ENCODE peak calls at places on chromosome 22, in seven cellular contexts. W is H1, E is HCT116, F is SK-N-SH, H is HepG2, K is K562, O is GM12878. Y is an unnamed sample.

GRCh38 chr22:43293661-43294392 is 49.3 kb downstream of the SCUBE1 start:
- DNase-seq in K (peak; percentile 74), W (no peak), F (no peak), O (no peak), H (peak; percentile 90), E (no peak), Y (peak; percentile 25)

GRCh38 chr22:30015846-30016245 is 64.4 kb upstream of the HORMAD2 start:
- DNase-seq in H (no peak), E (no peak), W (no peak), K (no peak), F (no peak), O (no peak), Y (no peak)

GRCh38 chr22:37196539-37197450 is 8.7 kb upstream of the C1QTNF6 start:
- DNase-seq in W (no peak), F (peak; percentile 73), E (peak; percentile 56), H (peak; percentile 83), K (no peak), O (no peak), Y (peak; percentile 74)

GRCh38 chr22:48301421-48301820 is 1526.3 kb downstream of the BRD1 start:
- DNase-seq in H (no peak), E (no peak), O (no peak), K (no peak), F (peak; percentile 6), W (no peak), Y (no peak)

GRCh38 chr22:24305260-24305692 is 34.6 kb downstream of the SPECC1L start:
- DNase-seq in O (no peak), W (no peak), H (no peak), F (no peak), K (no peak), E (no peak), Y (peak; percentile 89)

GRCh38 chr22:37428649-37429586 is 1.6 kb upstream of the ELFN2 start:
- DNase-seq in W (peak; percentile 56), F (peak; percentile 88), H (peak; percentile 35), K (peak; percentile 57), E (peak; percentile 37), O (no peak), Y (peak; percentile 56)

GRCh38 chr22:42820075-42820763 is 36.9 kb downstream of the ARFGAP3 start:
- DNase-seq in H (no peak), K (peak; percentile 15), F (no peak), W (no peak), E (no peak), O (no peak), Y (peak; percentile 63)

GRCh38 chr22:43182726-43183125 is 4.2 kb downstream of the TTLL12 start:
- DNase-seq in F (no peak), K (no peak), W (no peak), O (no peak), H (no peak), E (no peak), Y (no peak)

GRCh38 chr22:27800250-27801131 is 1.1 kb downstream of the MN1 start:
- DNase-seq in K (no peak), F (peak; percentile 70), W (no peak), E (no peak), O (no peak), H (no peak), Y (no peak)

GRCh38 chr22:43113516-43114251 is 3.1 kb downstream of the BIK start:
- DNase-seq in H (peak; percentile 24), W (no peak), E (no peak), O (no peak), F (no peak), K (no peak), Y (no peak)

GRCh38 chr22:21587803-21588611 is 20.5 kb downstream of the UBE2L3 start:
- DNase-seq in H (no peak), O (peak; percentile 78), K (no peak), W (no peak), F (no peak), E (no peak), Y (no peak)

GRCh38 chr22:39472570-39473556 is 16.1 kb downstream of the MGAT3 start:
- DNase-seq in O (no peak), F (no peak), H (no peak), K (peak; percentile 64), E (no peak), W (no peak), Y (no peak)

GRCh38 chr22:21098099-21098671 is 52.4 kb downstream of the LRRC74B start:
- DNase-seq in F (no peak), K (peak; percentile 76), W (no peak), H (no peak), E (peak; percentile 35), O (no peak), Y (no peak)

GRCh38 chr22:45516923-45517675 is 14.4 kb downstream of the FBLN1 start:
- DNase-seq in E (no peak), O (no peak), H (no peak), K (no peak), F (no peak), W (no peak), Y (no peak)

GRCh38 chr22:41939981-41940852 is 6.7 kb downstream of the CENPM start:
- DNase-seq in W (no peak), F (no peak), O (peak; percentile 98), H (no peak), K (peak; percentile 33), E (no peak), Y (no peak)

GRCh38 chr22:42699953-42700352 is 20.7 kb downstream of the A4GALT start:
- DNase-seq in H (no peak), E (no peak), W (no peak), F (no peak), O (no peak), K (no peak), Y (no peak)

GRCh38 chr22:48449466-48450187 is 1378.0 kb downstream of the BRD1 start:
- DNase-seq in E (no peak), H (no peak), W (no peak), O (no peak), F (no peak), K (no peak), Y (no peak)

GRCh38 chr22:39290724-39291161 is 28.7 kb downstream of the RPL3 start:
- DNase-seq in F (no peak), O (no peak), W (no peak), K (no peak), E (no peak), H (peak; percentile 56), Y (peak; percentile 64)

GRCh38 chr22:22318723-22319465 is 74.3 kb downstream of the VPREB1 start:
- DNase-seq in F (no peak), E (no peak), H (no peak), K (no peak), W (no peak), O (no peak), Y (no peak)

GRCh38 chr22:35685731-35686130 is 31.9 kb upstream of the APOL5 start:
- DNase-seq in K (no peak), F (no peak), H (no peak), E (no peak), O (no peak), W (no peak), Y (no peak)

GRCh38 chr22:35684732-35685131 is 32.9 kb upstream of the APOL5 start:
- DNase-seq in O (no peak), K (no peak), H (no peak), F (no peak), E (no peak), W (no peak), Y (no peak)

GRCh38 chr22:35687461-35687860 is 30.2 kb upstream of the APOL5 start:
- DNase-seq in E (no peak), O (no peak), F (no peak), H (no peak), W (no peak), K (no peak), Y (no peak)

GRCh38 chr22:35684270-35684700 is 33.4 kb upstream of the APOL5 start:
- DNase-seq in K (no peak), E (no peak), W (no peak), H (peak; percentile 19), O (no peak), F (no peak), Y (peak; percentile 34)

GRCh38 chr22:35686298-35686697 is 31.4 kb upstream of the APOL5 start:
- DNase-seq in H (no peak), K (no peak), E (no peak), O (no peak), F (no peak), W (no peak), Y (no peak)
- H2AFZ ChIP-seq in H (no peak overlapping the region), K (no peak overlapping the region), E (no peak overlapping the region), O (no peak overlapping the region), F (no peak overlapping the region), W (no peak overlapping the region), Y (no peak overlapping the region)

GRCh38 chr22:49799431-49800075 is 28.1 kb downstream of the BRD1 start:
- DNase-seq in W (no peak), H (no peak), F (no peak), K (no peak), E (no peak), O (no peak), Y (no peak)

GRCh38 chr22:49797706-49798105 is 30.0 kb downstream of the BRD1 start:
- DNase-seq in W (no peak), F (no peak), E (no peak), K (no peak), H (no peak), O (no peak), Y (no peak)

GRCh38 chr22:49796596-49797270 is 30.9 kb downstream of the BRD1 start:
- DNase-seq in O (no peak), F (no peak), W (no peak), H (no peak), K (no peak), E (no peak), Y (no peak)

GRCh38 chr22:49800408-49801238 is 27.1 kb downstream of the BRD1 start:
- DNase-seq in H (no peak), K (no peak), E (no peak), F (no peak), W (no peak), O (no peak), Y (no peak)

DNA sequence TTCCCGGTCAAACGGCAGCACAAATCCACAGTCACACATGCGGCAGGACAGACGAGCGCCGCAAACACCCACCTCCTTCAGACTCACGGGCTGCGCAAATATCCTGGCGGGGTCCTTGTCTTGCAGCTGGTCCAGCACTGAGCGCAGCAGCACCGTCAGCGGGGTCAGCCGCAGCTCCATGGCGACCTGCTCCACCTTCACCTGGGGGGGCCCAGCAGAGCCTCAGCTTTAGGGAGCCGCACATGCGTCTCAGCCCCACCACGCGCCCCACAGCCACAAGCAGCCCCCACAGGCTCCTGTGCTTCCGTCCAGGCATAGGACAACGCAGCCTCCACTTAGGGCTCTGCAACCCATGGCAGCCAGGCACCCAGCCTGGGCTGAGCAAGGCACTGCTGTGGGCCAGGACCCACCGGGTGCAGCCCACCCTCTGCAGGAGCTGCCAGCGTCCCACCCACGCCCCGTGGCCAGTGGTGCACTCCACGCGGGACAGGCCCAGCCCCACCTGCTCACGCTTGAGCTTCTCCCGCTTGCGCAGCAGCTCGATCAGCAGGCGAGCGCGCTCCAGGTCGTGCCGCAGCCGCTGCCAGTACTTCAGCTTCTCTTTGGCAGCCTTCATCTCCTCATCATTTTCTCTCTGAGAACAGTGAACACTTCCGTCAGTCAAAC is 29.1 kb downstream of the BRD1 start:
- DNase-seq in O (no peak), K (no peak), E (no peak), H (no peak), F (no peak), W (no peak), Y (no peak)
- TF ChIP-seq CTCF in O (no peak), K (no peak), E (no peak), H (no peak), F (no peak), W (no peak), Y (no peak)

GRCh38 chr22:44395116-44396005 is 82.6 kb upstream of the SHISAL1 start:
- DNase-seq in H (no peak), F (peak; percentile 72), E (no peak), W (no peak), O (no peak), K (no peak), Y (no peak)
- TF ChIP-seq MAX in H (no peak), F (no peak), E (no peak), W (no peak), O (no peak), K (no peak), Y (no peak)

GRCh38 chr22:17339095-17339693 is 30.1 kb upstream of the CECR2 start:
- DNase-seq in W (no peak), H (no peak), K (peak; percentile 6), F (no peak), E (no peak), O (no peak), Y (no peak)
- H2AFZ ChIP-seq in W (peak overlapping the region; percentile 34), H (no peak overlapping the region), K (no peak overlapping the region), F (no peak overlapping the region), E (no peak overlapping the region), O (no peak overlapping the region), Y (no peak overlapping the region)